ENCODE peak calls at places on chromosomes 13 and 19, in four cellular contexts. D is HepG2, I is H1, E is GM12878. H is an unnamed sample.

GRCh38 chr19:14404322-14404721 is 14.8 kb downstream of the DDX39A start:
- DNase-seq in D (no peak), I (no peak), E (no peak), H (no peak)

GRCh38 chr13:30234763-30235162 is 72.6 kb downstream of the KATNAL1 start:
- DNase-seq in D (no peak), I (no peak), E (no peak), H (no peak)

GRCh38 chr13:109148243-109148642 is 518.8 kb downstream of the MYO16 start:
- DNase-seq in D (no peak), I (no peak), E (no peak), H (no peak)

GRCh38 chr19:2260341-2260751 is 4.1 kb upstream of the JSRP1 start:
- DNase-seq in D (no peak), I (no peak), E (no peak), H (no peak)

GRCh38 chr19:36009220-36009619 is 607 bp upstream of the SYNE4 start:
- DNase-seq in D (no peak), I (peak; percentile 82), E (no peak), H (no peak)

GRCh38 chr13:108959254-108959653 is 329.8 kb downstream of the MYO16 start:
- DNase-seq in D (no peak), I (no peak), E (no peak), H (no peak)

GRCh38 chr19:40827386-40828247 is 22.6 kb downstream of the CYP2A6 start:
- DNase-seq in D (no peak), I (no peak), E (no peak), H (no peak)

GRCh38 chr13:73060251-73061160 is 1.7 kb downstream of the KLF5 start:
- DNase-seq in D (no peak), I (no peak), E (no peak), H (peak; percentile 31)

GRCh38 chr19:1181606-1182005 is 7.5 kb upstream of the SBNO2 start:
- DNase-seq in D (no peak), I (no peak), E (no peak), H (no peak)

GRCh38 chr13:29508130-29508873 is 87.2 kb downstream of the SLC7A1 start:
- DNase-seq in D (peak; percentile 60), I (peak; percentile 91), E (no peak), H (peak; percentile 79)

GRCh38 chr19:56958428-56958827 is 117.9 kb upstream of the PEG3 start:
- DNase-seq in D (no peak), I (no peak), E (no peak), H (no peak)

GRCh38 chr19:44684892-44685847 is 13.8 kb upstream of the CEACAM16 start:
- DNase-seq in D (peak; percentile 37), I (no peak), E (no peak), H (peak; percentile 47)
- TF ChIP-seq CBX5 in D (no peak), I (no peak), E (no peak), H (no peak)

GRCh38 chr13:46617885-46618284 is 64.9 kb downstream of the LRCH1 start:
- DNase-seq in D (no peak), I (no peak), E (no peak), H (no peak)
- H3K4me1 ChIP-seq in D (peaks cover 52% of the 10 kb centered on the region), I (peaks cover 22% of the 10 kb centered on the region), E (peaks cover 55% of the 10 kb centered on the region), H (peaks cover 8% of the 10 kb centered on the region)

DNA sequence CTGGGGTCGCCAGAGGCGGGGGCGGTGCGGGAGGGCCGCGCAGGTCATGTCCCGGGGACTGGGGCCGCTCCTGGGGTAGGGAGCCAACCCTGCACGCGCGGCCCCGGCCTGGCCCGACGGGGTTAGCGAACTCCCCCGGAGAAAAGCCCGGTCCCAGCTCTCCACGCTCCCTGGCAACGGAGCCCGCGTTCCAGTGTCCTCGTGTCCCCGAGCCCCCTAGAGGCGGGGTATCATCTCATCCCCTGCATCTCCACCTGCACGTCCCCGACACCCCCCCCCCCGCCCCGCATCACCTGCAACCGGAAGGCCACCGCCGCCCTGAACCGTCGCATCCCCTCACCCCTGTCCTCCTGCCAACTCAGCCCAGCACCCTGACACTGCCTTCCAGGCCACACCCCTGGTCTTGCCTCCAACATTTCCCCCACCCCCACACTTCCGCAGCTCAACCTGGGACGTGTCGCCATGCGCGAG is 2.7 kb downstream of the WDR88 start:
- DNase-seq in D (no peak), I (peak; percentile 56), E (no peak), H (peak; percentile 30)
- TF ChIP-seq CBX5 in D (no peak), I (no peak), E (no peak), H (no peak)

GRCh38 chr13:110269509-110270185 is 37.3 kb downstream of the COL4A1 start:
- DNase-seq in D (no peak), I (peak; percentile 38), E (no peak), H (no peak)
- H3K4me1 ChIP-seq in D (no peaks in the 10 kb centered on the region), I (peaks cover 11% of the 10 kb centered on the region), E (no peaks in the 10 kb centered on the region), H (no peaks in the 10 kb centered on the region)

GRCh38 chr13:22049384-22049783 is 378.5 kb downstream of the FGF9 start:
- DNase-seq in D (no peak), I (no peak), E (no peak), H (no peak)
- TF ChIP-seq CBX5 in D (no peak), I (no peak), E (no peak), H (no peak)

DNA sequence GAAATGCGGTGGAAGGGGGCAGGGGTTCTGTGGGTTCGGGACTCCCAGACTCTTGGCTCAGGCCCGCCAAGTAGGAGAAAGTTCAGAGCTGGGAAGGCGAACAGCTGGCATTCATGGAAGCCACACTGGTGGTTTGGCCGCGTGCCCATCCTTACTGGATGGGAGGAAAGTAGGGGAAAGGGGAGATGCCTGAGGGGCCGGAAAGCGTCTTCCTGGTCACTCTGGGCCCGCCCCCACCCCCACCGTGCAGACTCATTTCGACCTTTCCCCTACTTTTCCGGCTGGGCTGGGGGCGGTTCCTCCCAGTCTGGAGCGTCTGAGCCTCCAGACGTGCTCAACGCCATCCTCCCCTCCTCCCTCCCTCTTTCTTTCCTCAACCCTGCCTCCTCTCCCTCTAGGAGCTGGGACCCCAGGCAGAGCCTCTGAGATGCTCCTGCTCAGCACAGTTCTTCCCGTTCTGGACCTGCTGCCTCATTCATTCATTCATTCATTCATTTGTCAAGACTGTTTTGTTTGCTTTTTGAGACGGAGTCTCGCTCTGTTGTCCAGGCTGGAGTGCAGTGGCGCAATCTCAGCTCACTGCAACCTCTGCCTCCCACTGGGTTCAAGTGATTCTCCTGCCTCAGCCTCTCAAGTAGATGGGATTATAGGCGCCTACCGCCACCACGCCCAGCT is 3.5 kb downstream of the ANGPTL4 start:
- DNase-seq in D (no peak), I (peak; percentile 61), E (no peak), H (peak; percentile 49)
- H3K4me1 ChIP-seq in D (peaks cover 65% of the 10 kb centered on the region), I (no peaks in the 10 kb centered on the region), E (no peaks in the 10 kb centered on the region), H (peaks cover 55% of the 10 kb centered on the region)

GRCh38 chr19:8489591-8490394 is 12.6 kb downstream of the PRAM1 start:
- DNase-seq in D (no peak), I (no peak), E (no peak), H (no peak)

GRCh38 chr19:8488351-8488750 is 14.1 kb downstream of the PRAM1 start:
- DNase-seq in D (no peak), I (no peak), E (no peak), H (no peak)

GRCh38 chr19:8486661-8487136 is 15.7 kb downstream of the PRAM1 start:
- DNase-seq in D (no peak), I (no peak), E (no peak), H (no peak)

GRCh38 chr19:8485561-8486371 is 16.7 kb downstream of the PRAM1 start:
- DNase-seq in D (no peak), I (no peak), E (no peak), H (no peak)

DNA sequence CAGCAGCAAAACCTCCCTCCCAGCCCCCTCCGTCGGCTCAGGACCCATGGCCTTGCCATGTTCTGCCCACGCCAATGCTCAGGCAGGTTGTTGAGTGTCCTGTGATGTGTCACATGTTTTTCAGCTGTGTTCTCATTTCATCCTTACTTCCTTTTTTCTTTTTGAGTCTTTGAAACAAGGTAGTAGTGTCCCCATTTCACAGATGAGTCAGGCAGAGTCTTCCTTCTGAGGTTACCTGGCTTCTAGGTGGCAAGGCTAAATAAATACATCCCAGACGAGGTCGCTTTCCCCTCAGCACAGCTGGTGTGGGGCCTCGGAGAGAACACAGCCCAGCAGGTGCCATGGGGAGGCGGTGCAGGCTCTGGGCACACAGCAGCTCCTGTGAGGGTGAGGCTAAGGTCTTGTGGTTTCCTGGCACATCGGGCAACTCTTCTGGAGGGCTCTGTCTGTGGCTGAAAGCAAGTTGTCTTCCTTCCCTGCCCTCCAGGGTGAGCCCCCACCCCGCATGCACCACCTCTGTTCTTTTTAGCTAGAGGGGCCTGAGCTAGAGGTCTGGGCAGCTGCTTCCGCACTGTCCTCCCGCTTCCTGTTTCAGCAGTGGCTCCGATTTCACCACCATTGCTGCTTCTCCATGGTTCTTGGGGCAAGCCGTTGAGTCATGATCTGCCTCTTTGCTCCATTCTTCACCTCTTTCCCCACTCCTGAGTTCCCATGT is 15.1 kb downstream of the PRAM1 start:
- DNase-seq in D (no peak), I (no peak), E (no peak), H (no peak)
- TF ChIP-seq CBX5 in D (no peak), I (no peak), E (no peak), H (no peak)

H was measured in K562.